ENCODE peak calls at places on chromosomes 7 and 10, in eight cellular contexts. One of them, this sample, is unnamed.

GRCh38 chr10:101066146-101066889 is 4.5 kb downstream of the KAZALD1 start:
- DNase-seq in OCI-LY7: peak; percentile 71
- DNase-seq in HAP-1: peak; percentile 92
- DNase-seq in fibroblast of the aortic adventitia: peak; percentile 79
- DNase-seq in left lung: peak; percentile 88
- DNase-seq in lower leg skin: peak; percentile 60
- DNase-seq in Panc1: no peak
- DNase-seq in AG04450: no peak
- DNase-seq in this sample: no peak

GRCh38 chr7:99210265-99210970 is 2.5 kb upstream of the KPNA7 start:
- DNase-seq in OCI-LY7: no peak
- DNase-seq in HAP-1: no peak
- DNase-seq in fibroblast of the aortic adventitia: peak; percentile 20
- DNase-seq in left lung: no peak
- DNase-seq in lower leg skin: no peak
- DNase-seq in Panc1: peak; percentile 65
- DNase-seq in AG04450: no peak
- DNase-seq in this sample: no peak

GRCh38 chr7:117164578-117164977 is 158.3 kb downstream of the WNT2 start:
- DNase-seq in OCI-LY7: no peak
- DNase-seq in HAP-1: no peak
- DNase-seq in fibroblast of the aortic adventitia: peak; percentile 97
- DNase-seq in left lung: no peak
- DNase-seq in lower leg skin: no peak
- DNase-seq in Panc1: no peak
- DNase-seq in AG04450: no peak
- DNase-seq in this sample: no peak

GRCh38 chr10:27330074-27330473 is 89.5 kb upstream of the ACBD5 start:
- DNase-seq in OCI-LY7: no peak
- DNase-seq in HAP-1: no peak
- DNase-seq in fibroblast of the aortic adventitia: no peak
- DNase-seq in left lung: no peak
- DNase-seq in lower leg skin: no peak
- DNase-seq in Panc1: no peak
- DNase-seq in AG04450: no peak
- DNase-seq in this sample: no peak

GRCh38 chr10:23525406-23525805 is 86.5 kb downstream of the OTUD1 start:
- DNase-seq in OCI-LY7: peak; percentile 22
- DNase-seq in HAP-1: no peak
- DNase-seq in fibroblast of the aortic adventitia: peak; percentile 14
- DNase-seq in left lung: no peak
- DNase-seq in lower leg skin: no peak
- DNase-seq in Panc1: no peak
- DNase-seq in AG04450: no peak
- DNase-seq in this sample: no peak

GRCh38 chr10:131257027-131257426 is 54.5 kb downstream of the TCERG1L start:
- DNase-seq in OCI-LY7: no peak
- DNase-seq in HAP-1: no peak
- DNase-seq in fibroblast of the aortic adventitia: no peak
- DNase-seq in left lung: no peak
- DNase-seq in lower leg skin: no peak
- DNase-seq in Panc1: no peak
- DNase-seq in AG04450: no peak
- DNase-seq in this sample: no peak

GRCh38 chr7:40057292-40057691 is 77.1 kb downstream of the MPLKIP start:
- DNase-seq in OCI-LY7: no peak
- DNase-seq in HAP-1: no peak
- DNase-seq in fibroblast of the aortic adventitia: peak; percentile 62
- DNase-seq in left lung: peak; percentile 59
- DNase-seq in lower leg skin: no peak
- DNase-seq in Panc1: no peak
- DNase-seq in AG04450: no peak
- DNase-seq in this sample: no peak

GRCh38 chr7:24913791-24914464 is 66.0 kb downstream of the OSBPL3 start:
- DNase-seq in OCI-LY7: no peak
- DNase-seq in HAP-1: no peak
- DNase-seq in fibroblast of the aortic adventitia: no peak
- DNase-seq in left lung: no peak
- DNase-seq in lower leg skin: no peak
- DNase-seq in Panc1: no peak
- DNase-seq in AG04450: no peak
- DNase-seq in this sample: no peak

GRCh38 chr10:14184841-14185500 is 145.8 kb downstream of the FRMD4A start:
- DNase-seq in OCI-LY7: peak; percentile 74
- DNase-seq in HAP-1: no peak
- DNase-seq in fibroblast of the aortic adventitia: no peak
- DNase-seq in left lung: no peak
- DNase-seq in lower leg skin: no peak
- DNase-seq in Panc1: no peak
- DNase-seq in AG04450: no peak
- DNase-seq in this sample: no peak
- H3K4me3 ChIP-seq in OCI-LY7: peak overlapping the region; percentile 35
- H3K4me3 ChIP-seq in HAP-1: no peak overlapping the region
- H3K4me3 ChIP-seq in fibroblast of the aortic adventitia: no peak overlapping the region
- H3K4me3 ChIP-seq in left lung: no peak overlapping the region
- H3K4me3 ChIP-seq in lower leg skin: no peak overlapping the region
- H3K4me3 ChIP-seq in Panc1: no peak overlapping the region
- H3K4me3 ChIP-seq in AG04450: no peak overlapping the region
- H3K4me3 ChIP-seq in this sample: no peak overlapping the region

DNA sequence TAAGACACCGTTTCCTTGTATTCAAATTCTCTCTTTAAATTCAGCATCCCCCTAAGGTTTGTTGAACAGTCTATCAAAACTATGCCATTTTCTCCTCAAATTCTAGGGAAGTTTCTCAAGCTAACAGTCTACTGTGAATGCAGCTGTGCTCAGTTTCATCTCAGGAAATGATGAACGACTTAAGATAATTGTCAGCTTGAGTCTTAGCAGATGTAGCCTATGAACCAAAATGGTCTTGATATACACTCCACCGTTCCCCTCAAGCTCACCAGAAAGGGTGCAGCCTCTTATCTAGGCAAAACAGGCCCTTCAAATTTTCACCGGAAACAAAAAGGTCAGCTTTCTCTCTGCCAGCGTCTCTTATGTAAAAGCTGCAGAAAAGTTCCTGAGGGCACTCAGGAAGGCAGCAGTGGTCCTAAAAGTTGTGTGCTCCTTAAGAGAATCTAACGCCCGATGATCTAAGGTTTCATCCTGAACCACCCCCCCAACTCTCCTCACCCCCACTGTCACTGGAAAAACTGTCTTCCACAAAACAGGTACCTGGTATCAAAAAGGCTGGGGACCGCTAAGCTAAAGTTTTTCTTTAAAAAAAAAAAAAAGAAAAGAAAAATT is 2.1 kb downstream of the DNAJC9 start:
- DNase-seq in OCI-LY7: peak; percentile 72
- DNase-seq in HAP-1: no peak
- DNase-seq in fibroblast of the aortic adventitia: peak; percentile 21
- DNase-seq in left lung: no peak
- DNase-seq in lower leg skin: no peak
- DNase-seq in Panc1: no peak
- DNase-seq in AG04450: no peak
- DNase-seq in this sample: no peak
- H3K4me3 ChIP-seq in OCI-LY7: peak overlapping the region; percentile 94
- H3K4me3 ChIP-seq in HAP-1: peak overlapping the region; percentile 84
- H3K4me3 ChIP-seq in fibroblast of the aortic adventitia: peak overlapping the region; percentile 90
- H3K4me3 ChIP-seq in left lung: peak overlapping the region; percentile 93
- H3K4me3 ChIP-seq in lower leg skin: no peak overlapping the region
- H3K4me3 ChIP-seq in Panc1: peak overlapping the region; percentile 66
- H3K4me3 ChIP-seq in AG04450: peak overlapping the region; percentile 92
- H3K4me3 ChIP-seq in this sample: peak overlapping the region; percentile 81

GRCh38 chr7:91323759-91324158 is 59.5 kb downstream of the FZD1 start:
- DNase-seq in OCI-LY7: no peak
- DNase-seq in HAP-1: no peak
- DNase-seq in fibroblast of the aortic adventitia: no peak
- DNase-seq in left lung: no peak
- DNase-seq in lower leg skin: no peak
- DNase-seq in Panc1: no peak
- DNase-seq in AG04450: no peak
- DNase-seq in this sample: no peak
- H3K4me3 ChIP-seq in OCI-LY7: no peak overlapping the region
- H3K4me3 ChIP-seq in HAP-1: no peak overlapping the region
- H3K4me3 ChIP-seq in fibroblast of the aortic adventitia: no peak overlapping the region
- H3K4me3 ChIP-seq in left lung: no peak overlapping the region
- H3K4me3 ChIP-seq in lower leg skin: no peak overlapping the region
- H3K4me3 ChIP-seq in Panc1: no peak overlapping the region
- H3K4me3 ChIP-seq in AG04450: no peak overlapping the region
- H3K4me3 ChIP-seq in this sample: no peak overlapping the region

GRCh38 chr7:17376595-17376994 is 78.1 kb downstream of the AHR start:
- DNase-seq in OCI-LY7: no peak
- DNase-seq in HAP-1: no peak
- DNase-seq in fibroblast of the aortic adventitia: no peak
- DNase-seq in left lung: no peak
- DNase-seq in lower leg skin: no peak
- DNase-seq in Panc1: no peak
- DNase-seq in AG04450: no peak
- DNase-seq in this sample: no peak
- H3K4me3 ChIP-seq in OCI-LY7: no peak overlapping the region
- H3K4me3 ChIP-seq in HAP-1: no peak overlapping the region
- H3K4me3 ChIP-seq in fibroblast of the aortic adventitia: no peak overlapping the region
- H3K4me3 ChIP-seq in left lung: no peak overlapping the region
- H3K4me3 ChIP-seq in lower leg skin: no peak overlapping the region
- H3K4me3 ChIP-seq in Panc1: no peak overlapping the region
- H3K4me3 ChIP-seq in AG04450: no peak overlapping the region
- H3K4me3 ChIP-seq in this sample: no peak overlapping the region

GRCh38 chr10:119283818-119284217 is 76.4 kb downstream of the GRK5 start:
- DNase-seq in OCI-LY7: peak; percentile 72
- DNase-seq in HAP-1: no peak
- DNase-seq in fibroblast of the aortic adventitia: no peak
- DNase-seq in left lung: no peak
- DNase-seq in lower leg skin: no peak
- DNase-seq in Panc1: no peak
- DNase-seq in AG04450: no peak
- DNase-seq in this sample: no peak
- H3K4me3 ChIP-seq in OCI-LY7: no peak overlapping the region
- H3K4me3 ChIP-seq in HAP-1: no peak overlapping the region
- H3K4me3 ChIP-seq in fibroblast of the aortic adventitia: no peak overlapping the region
- H3K4me3 ChIP-seq in left lung: no peak overlapping the region
- H3K4me3 ChIP-seq in lower leg skin: no peak overlapping the region
- H3K4me3 ChIP-seq in Panc1: no peak overlapping the region
- H3K4me3 ChIP-seq in AG04450: no peak overlapping the region
- H3K4me3 ChIP-seq in this sample: no peak overlapping the region

GRCh38 chr7:151251926-151252835 is 3.7 kb upstream of the SMARCD3 start:
- DNase-seq in OCI-LY7: no peak
- DNase-seq in HAP-1: peak; percentile 78
- DNase-seq in fibroblast of the aortic adventitia: peak; percentile 70
- DNase-seq in left lung: peak; percentile 67
- DNase-seq in lower leg skin: no peak
- DNase-seq in Panc1: no peak
- DNase-seq in AG04450: peak; percentile 33
- DNase-seq in this sample: no peak

GRCh38 chr7:151254851-151255250 is 6.4 kb upstream of the SMARCD3 start:
- DNase-seq in OCI-LY7: no peak
- DNase-seq in HAP-1: no peak
- DNase-seq in fibroblast of the aortic adventitia: no peak
- DNase-seq in left lung: no peak
- DNase-seq in lower leg skin: no peak
- DNase-seq in Panc1: no peak
- DNase-seq in AG04450: no peak
- DNase-seq in this sample: no peak

GRCh38 chr7:151254316-151254715 is 5.8 kb upstream of the SMARCD3 start:
- DNase-seq in OCI-LY7: no peak
- DNase-seq in HAP-1: no peak
- DNase-seq in fibroblast of the aortic adventitia: no peak
- DNase-seq in left lung: no peak
- DNase-seq in lower leg skin: no peak
- DNase-seq in Panc1: no peak
- DNase-seq in AG04450: no peak
- DNase-seq in this sample: no peak

GRCh38 chr7:151251328-151251925 is 2.9 kb upstream of the SMARCD3 start:
- DNase-seq in OCI-LY7: peak; percentile 55
- DNase-seq in HAP-1: peak; percentile 76
- DNase-seq in fibroblast of the aortic adventitia: peak; percentile 62
- DNase-seq in left lung: peak; percentile 63
- DNase-seq in lower leg skin: no peak
- DNase-seq in Panc1: no peak
- DNase-seq in AG04450: no peak
- DNase-seq in this sample: no peak

GRCh38 chr7:151252961-151253691 is 4.6 kb upstream of the SMARCD3 start:
- DNase-seq in OCI-LY7: no peak
- DNase-seq in HAP-1: no peak
- DNase-seq in fibroblast of the aortic adventitia: no peak
- DNase-seq in left lung: no peak
- DNase-seq in lower leg skin: no peak
- DNase-seq in Panc1: no peak
- DNase-seq in AG04450: no peak
- DNase-seq in this sample: no peak
- H3K4me3 ChIP-seq in OCI-LY7: no peak overlapping the region
- H3K4me3 ChIP-seq in HAP-1: no peak overlapping the region
- H3K4me3 ChIP-seq in fibroblast of the aortic adventitia: no peak overlapping the region
- H3K4me3 ChIP-seq in left lung: no peak overlapping the region
- H3K4me3 ChIP-seq in lower leg skin: no peak overlapping the region
- H3K4me3 ChIP-seq in Panc1: no peak overlapping the region
- H3K4me3 ChIP-seq in AG04450: peak overlapping the region; percentile 61
- H3K4me3 ChIP-seq in this sample: no peak overlapping the region

GRCh38 chr7:155490697-155491628 is 33.0 kb downstream of the EN2 start:
- DNase-seq in OCI-LY7: no peak
- DNase-seq in HAP-1: peak; percentile 51
- DNase-seq in fibroblast of the aortic adventitia: peak; percentile 22
- DNase-seq in left lung: peak; percentile 66
- DNase-seq in lower leg skin: peak; percentile 24
- DNase-seq in Panc1: no peak
- DNase-seq in AG04450: no peak
- DNase-seq in this sample: no peak
- H3K4me3 ChIP-seq in OCI-LY7: no peak overlapping the region
- H3K4me3 ChIP-seq in HAP-1: no peak overlapping the region
- H3K4me3 ChIP-seq in fibroblast of the aortic adventitia: peak overlapping the region; percentile 40
- H3K4me3 ChIP-seq in left lung: peak overlapping the region; percentile 39
- H3K4me3 ChIP-seq in lower leg skin: peak overlapping the region; percentile 27
- H3K4me3 ChIP-seq in Panc1: no peak overlapping the region
- H3K4me3 ChIP-seq in AG04450: no peak overlapping the region
- H3K4me3 ChIP-seq in this sample: no peak overlapping the region